ENCODE peak calls at places on chromosome 18, in nine cellular contexts. Y is hepatocyte; Q is fibroblast of the aortic adventitia; N is B cell; S is GM13976; A is AG09319; H is WERI-Rb-1; K is CD4-positive, alpha-beta T cell; E is left ventricle myocardium inferior. P is an unnamed sample.

GRCh38 chr18:57737661-57738060 is 65.5 kb downstream of the ATP8B1 start:
- DNase-seq in N (no peak), S (no peak), Q (peak), Y (peak), A (peak), E (peak), H (no peak), K (no peak), P (no peak)

GRCh38 chr18:58088723-58089074 is 44.7 kb downstream of the NEDD4L start:
- DNase-seq in K (no peak), Y (no peak), A (no peak), N (no peak), Q (no peak), H (no peak), E (no peak), S (no peak), P (no peak)

GRCh38 chr18:32460046-32460785 is 10.5 kb downstream of the GAREM1 start:
- DNase-seq in Q (no peak), A (no peak), Y (no peak), S (no peak), N (no peak), E (no peak), H (no peak), K (no peak), P (no peak)

GRCh38 chr18:24987271-24987932 is 364.6 kb downstream of the ZNF521 start:
- DNase-seq in S (no peak), Q (peak), E (peak), Y (peak), N (no peak), H (no peak), K (no peak), A (peak), P (no peak)

GRCh38 chr18:48949606-48950535 is 894 bp downstream of the SMAD7 start:
- DNase-seq in A (no peak), Y (peak), N (peak), Q (no peak), K (no peak), H (peak), S (peak), E (no peak), P (peak)

GRCh38 chr18:76889086-76889699 is 66.8 kb downstream of the ZNF236 start:
- DNase-seq in Y (no peak), S (no peak), H (no peak), Q (no peak), K (no peak), N (no peak), A (no peak), E (no peak), P (no peak)

GRCh38 chr18:78330761-78331160 is 648.9 kb upstream of the SALL3 start:
- DNase-seq in E (no peak), S (no peak), Y (no peak), N (no peak), K (no peak), Q (no peak), H (no peak), A (no peak), P (no peak)

GRCh38 chr18:34977787-34978532 is 63.3 kb upstream of the MAPRE2 start:
- DNase-seq in Q (peak), S (peak), H (peak), Y (peak), K (peak), A (no peak), N (peak), E (peak), P (peak)

GRCh38 chr18:74795766-74796165 is 198.1 kb downstream of the ZNF407 start:
- DNase-seq in S (no peak), E (no peak), H (no peak), N (no peak), K (no peak), Y (no peak), A (no peak), Q (no peak), P (no peak)

GRCh38 chr18:36899289-36899688 is 70.4 kb downstream of the KIAA1328 start:
- DNase-seq in H (no peak), Q (peak), E (no peak), Y (peak), S (no peak), K (no peak), A (no peak), N (no peak), P (no peak)

GRCh38 chr18:24657461-24657860 is 197.0 kb downstream of the HRH4 start:
- DNase-seq in K (no peak), S (no peak), Q (no peak), N (no peak), E (peak), Y (no peak), H (peak), A (no peak), P (peak)

GRCh38 chr18:35616664-35617423 is 35.3 kb downstream of the GALNT1 start:
- DNase-seq in H (no peak), Y (peak), N (peak), E (no peak), Q (peak), A (no peak), S (peak), K (peak), P (no peak)

GRCh38 chr18:25310045-25310444 is 41.9 kb downstream of the ZNF521 start:
- DNase-seq in H (no peak), N (no peak), E (no peak), S (no peak), Q (peak), Y (no peak), A (no peak), K (no peak), P (no peak)

DNA sequence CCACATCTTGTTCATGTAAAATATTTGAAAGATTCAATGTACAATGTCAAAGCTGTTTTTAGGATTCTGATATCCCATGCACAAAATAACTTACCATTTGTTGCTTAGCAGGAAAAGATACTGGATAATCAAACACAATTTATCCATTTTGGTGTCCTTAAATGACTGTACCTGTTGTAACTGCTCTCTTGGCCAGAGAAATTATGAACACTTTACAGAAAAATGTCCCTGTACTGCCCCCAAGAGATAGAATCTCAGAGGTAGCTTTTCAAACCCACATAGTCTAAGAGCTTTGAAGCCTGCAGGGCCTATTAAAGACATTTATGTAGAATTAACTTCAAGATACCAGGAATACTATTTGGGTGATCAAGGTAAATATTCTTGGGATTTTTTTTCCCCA is 12.2 kb upstream of the ME2 start:
- DNase-seq in N (no peak), S (peak), K (no peak), A (no peak), Y (no peak), Q (peak), E (no peak), H (no peak), P (no peak)
- TF ChIP-seq CTCF in N (no peak), S (peak), K (no peak), A (peak), Y (peak), Q (peak), E (peak), H (peak), P (no peak)

GRCh38 chr18:64244571-64244970 is 95.7 kb upstream of the LINC00305 start:
- DNase-seq in N (no peak), A (no peak), S (no peak), K (no peak), Q (no peak), E (no peak), Y (peak), H (peak), P (no peak)
- TF ChIP-seq CTCF in N (no peak), A (no peak), S (no peak), K (no peak), Q (no peak), E (peak), Y (peak), H (peak), P (no peak)

GRCh38 chr18:51135795-51136194 is 61.7 kb downstream of the MEX3C start:
- DNase-seq in K (no peak), E (no peak), H (peak), A (no peak), Y (no peak), N (no peak), Q (no peak), S (no peak), P (no peak)
- TF ChIP-seq CTCF in K (peak), E (peak), H (peak), A (peak), Y (peak), N (peak), Q (peak), S (no peak), P (peak)

GRCh38 chr18:29154196-29154757 is 977.3 kb upstream of the CDH2 start:
- DNase-seq in S (no peak), Q (peak), Y (no peak), K (no peak), A (no peak), N (no peak), E (no peak), H (no peak), P (no peak)

GRCh38 chr18:29157905-29158304 is 981.0 kb upstream of the CDH2 start:
- DNase-seq in H (no peak), N (no peak), K (no peak), Y (no peak), Q (no peak), A (no peak), S (no peak), E (no peak), P (no peak)

GRCh38 chr18:29156531-29156930 is 979.6 kb upstream of the CDH2 start:
- DNase-seq in S (no peak), A (no peak), Y (no peak), H (no peak), K (no peak), N (no peak), E (no peak), Q (no peak), P (no peak)

GRCh38 chr18:29157057-29157780 is 980.3 kb upstream of the CDH2 start:
- DNase-seq in E (no peak), Q (no peak), K (no peak), N (no peak), A (no peak), S (no peak), Y (no peak), H (no peak), P (no peak)

GRCh38 chr18:29154758-29155725 is 978.1 kb upstream of the CDH2 start:
- DNase-seq in Y (peak), Q (peak), H (no peak), A (peak), K (no peak), E (no peak), S (no peak), N (no peak), P (no peak)
- TF ChIP-seq CTCF in Y (no peak), Q (no peak), H (no peak), A (no peak), K (no peak), E (no peak), S (no peak), N (no peak), P (no peak)

GRCh38 chr18:44320619-44321460 is 359.8 kb upstream of the SETBP1 start:
- DNase-seq in Y (no peak), N (no peak), A (no peak), H (no peak), S (no peak), Q (no peak), E (no peak), K (no peak), P (no peak)

GRCh38 chr18:44324361-44324760 is 356.3 kb upstream of the SETBP1 start:
- DNase-seq in S (no peak), A (no peak), K (no peak), N (no peak), Y (no peak), H (no peak), Q (peak), E (no peak), P (no peak)

GRCh38 chr18:44321868-44322590 is 358.7 kb upstream of the SETBP1 start:
- DNase-seq in A (no peak), Y (no peak), S (no peak), K (no peak), Q (no peak), N (no peak), E (no peak), H (no peak), P (no peak)

GRCh38 chr18:44323125-44323524 is 357.6 kb upstream of the SETBP1 start:
- DNase-seq in E (no peak), Q (no peak), A (no peak), K (no peak), Y (no peak), S (no peak), N (no peak), H (no peak), P (no peak)

DNA sequence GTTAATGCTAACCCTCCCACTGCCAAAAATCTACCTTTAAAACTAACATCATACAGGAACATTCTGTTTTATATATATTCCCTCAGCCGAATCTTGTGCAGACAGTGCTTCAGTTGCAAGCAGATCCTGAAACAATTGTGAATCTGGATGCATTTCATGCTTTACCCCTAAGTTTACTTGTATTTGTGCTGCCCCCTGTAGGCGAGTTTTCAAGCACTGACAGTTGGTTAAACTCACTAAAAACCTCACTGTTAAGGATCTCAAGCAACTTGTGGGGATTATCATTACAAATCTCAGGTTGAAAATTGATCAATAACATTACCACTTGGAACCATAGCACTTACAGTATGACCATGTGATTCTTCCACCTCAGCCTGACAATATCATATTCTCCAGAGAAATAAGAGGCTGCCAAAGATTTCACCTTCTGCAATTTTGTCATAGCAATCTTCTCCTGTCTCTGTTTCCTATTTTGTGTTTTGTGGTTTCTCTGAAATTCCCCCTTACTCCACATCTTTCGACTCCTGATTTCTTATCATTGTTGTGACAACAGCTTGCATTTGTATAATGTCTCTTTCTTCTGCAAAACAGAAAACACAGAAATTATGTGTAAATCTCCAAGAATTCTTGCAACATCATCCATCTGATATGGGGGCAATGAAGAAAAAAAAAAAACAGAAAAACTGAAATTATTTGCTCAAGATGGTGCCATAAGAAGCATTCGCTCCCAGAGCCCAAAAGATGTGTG is 354.6 kb upstream of the SETBP1 start:
- DNase-seq in S (peak), H (peak), K (no peak), Q (peak), E (peak), Y (peak), A (peak), N (no peak), P (peak)
- TF ChIP-seq CTCF in S (peak), H (peak), K (no peak), Q (peak), E (peak), Y (peak), A (peak), N (peak), P (peak)

DNA sequence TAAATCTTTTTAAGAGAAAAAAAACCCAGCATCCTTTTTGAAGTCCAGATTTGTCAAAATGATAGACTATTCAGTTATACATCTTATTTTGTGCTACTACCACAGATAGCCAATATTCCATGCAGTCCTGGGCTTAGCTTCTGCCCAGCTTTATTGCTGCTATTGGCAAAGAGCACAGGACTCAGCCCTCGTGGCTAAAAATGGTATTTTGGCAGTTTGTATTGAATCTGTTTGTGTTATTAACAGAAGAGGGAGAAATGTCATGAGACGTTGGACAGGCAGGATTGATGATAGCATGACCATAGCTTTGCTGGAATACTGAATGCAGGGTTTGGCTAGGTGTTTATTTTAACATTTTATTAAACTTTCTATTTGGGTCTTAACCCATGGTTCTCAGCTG is 19.4 kb downstream of the ELAC1 start:
- DNase-seq in A (no peak), E (no peak), K (no peak), H (no peak), Y (no peak), S (no peak), Q (peak), N (no peak), P (no peak)
- TF ChIP-seq CTCF in A (no peak), E (no peak), K (no peak), H (no peak), Y (no peak), S (no peak), Q (no peak), N (no peak), P (no peak)

P was measured in glutamatergic neuron.